ENCODE peak calls at places on chromosomes 3 and 15, in four cellular contexts. A, Q, S and D are unnamed samples.

GRCh38 chr3:94525039-94525438 is 462.2 kb downstream of the NSUN3 start:
- DNase-seq in A (no peak), Q (no peak), S (no peak), D (no peak)

GRCh38 chr15:76334438-76335004 is 2.1 kb upstream of the ISL2 start:
- DNase-seq in A (no peak), Q (no peak), S (no peak), D (no peak)

GRCh38 chr15:34753236-34753894 is 1.4 kb downstream of the GJD2 start:
- DNase-seq in A (no peak), Q (no peak), S (no peak), D (peak)

GRCh38 chr3:183215591-183216202 is 37.4 kb upstream of the B3GNT5 start:
- DNase-seq in A (no peak), Q (no peak), S (no peak), D (no peak)

GRCh38 chr3:66472313-66473134 is 28.3 kb downstream of the LRIG1 start:
- DNase-seq in A (no peak), Q (peak), S (no peak), D (no peak)

GRCh38 chr3:14200276-14200675 is 21.7 kb downstream of the LSM3 start:
- DNase-seq in A (no peak), Q (no peak), S (no peak), D (no peak)

GRCh38 chr15:46735115-46735514 is 982.2 kb upstream of the SEMA6D start:
- DNase-seq in A (no peak), Q (no peak), S (no peak), D (no peak)

GRCh38 chr15:94387854-94388441 is 156.6 kb downstream of the MCTP2 start:
- DNase-seq in A (no peak), Q (peak), S (no peak), D (no peak)

GRCh38 chr3:33233884-33234283 is 15.3 kb upstream of the SUSD5 start:
- DNase-seq in A (no peak), Q (no peak), S (no peak), D (no peak)
- TF ChIP-seq CTCF in A (no peak), Q (no peak), S (no peak), D (no peak)

GRCh38 chr15:96466548-96466947 is 136.0 kb downstream of the NR2F2 start:
- DNase-seq in A (no peak), Q (no peak), S (no peak), D (no peak)

GRCh38 chr15:96457852-96458251 is 127.4 kb downstream of the NR2F2 start:
- DNase-seq in A (no peak), Q (no peak), S (no peak), D (no peak)

GRCh38 chr15:96463376-96463775 is 132.9 kb downstream of the NR2F2 start:
- DNase-seq in A (no peak), Q (no peak), S (no peak), D (no peak)

GRCh38 chr15:96460106-96460505 is 129.6 kb downstream of the NR2F2 start:
- DNase-seq in A (no peak), Q (no peak), S (no peak), D (no peak)

GRCh38 chr15:96462768-96463167 is 132.3 kb downstream of the NR2F2 start:
- DNase-seq in A (no peak), Q (no peak), S (no peak), D (no peak)
- TF ChIP-seq CTCF in A (no peak), Q (no peak), S (no peak), D (no peak)

GRCh38 chr3:49339947-49340800 is at the start of gene USP4:
- DNase-seq in A (peak), Q (peak), S (peak), D (peak)
- TF ChIP-seq CTCF in A (peak), Q (no peak), S (peak), D (peak)

DNA sequence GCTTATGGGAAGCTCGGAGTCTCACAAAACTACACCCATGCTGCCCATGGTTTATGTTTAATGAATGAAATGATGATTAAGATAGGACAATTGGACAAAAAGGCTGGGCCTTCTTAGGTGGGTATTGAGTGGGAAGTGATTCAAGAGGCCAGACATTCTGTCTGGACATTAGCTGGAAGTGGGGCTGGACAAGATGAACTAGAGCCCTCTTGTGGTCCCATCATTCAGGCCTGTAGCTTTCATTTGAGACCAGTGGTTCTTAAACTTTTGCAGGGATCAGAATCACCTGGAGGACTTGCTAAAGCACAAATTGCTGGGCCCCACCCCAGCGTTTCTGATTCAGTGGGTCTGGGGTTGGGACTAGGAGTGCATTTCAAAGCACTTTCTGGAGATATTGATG is 290.4 kb upstream of the CTDSPL start:
- DNase-seq in A (no peak), Q (no peak), S (no peak), D (no peak)
- TF ChIP-seq CTCF in A (peak), Q (no peak), S (no peak), D (no peak)

DNA sequence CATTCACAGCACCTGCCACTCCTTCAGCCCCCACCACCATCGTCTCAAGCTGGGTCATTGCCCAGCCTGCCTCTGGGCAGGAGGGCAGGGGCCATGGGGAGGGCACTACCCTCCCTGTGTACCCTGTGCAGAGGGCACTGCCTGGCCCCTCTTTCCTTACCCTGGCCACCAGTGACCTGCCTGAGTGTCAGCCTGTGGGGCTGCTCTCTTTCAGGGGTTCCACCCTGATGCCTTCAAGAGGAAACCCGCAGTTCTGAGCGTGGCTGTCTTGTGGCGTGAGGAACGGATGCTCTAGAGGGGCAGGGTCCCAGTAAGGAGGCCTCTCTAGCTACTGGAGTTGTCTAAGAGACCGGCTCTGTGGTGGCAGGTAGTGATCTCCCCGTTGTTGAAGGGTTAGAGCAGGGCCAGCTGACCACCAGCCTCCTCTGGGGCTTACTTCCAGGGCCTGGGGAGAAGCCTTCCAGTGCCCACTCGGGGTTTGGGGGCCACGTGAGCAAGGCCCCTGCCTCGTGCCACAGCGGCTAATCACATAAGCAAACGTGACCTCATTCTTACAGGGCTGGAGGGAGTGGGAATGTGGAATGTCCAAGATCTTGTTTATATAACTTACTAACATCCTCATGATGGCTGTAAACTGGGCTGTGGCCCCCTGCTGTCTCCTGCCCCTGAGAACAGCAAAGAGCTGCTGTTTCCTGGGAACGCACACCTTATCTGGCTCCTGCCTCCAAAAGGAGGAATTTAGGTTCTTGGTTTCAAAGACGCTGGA is 31.4 kb upstream of the SEC13 start:
- DNase-seq in A (peak), Q (no peak), S (no peak), D (no peak)
- TF ChIP-seq CTCF in A (no peak), Q (no peak), S (no peak), D (no peak)

GRCh38 chr3:136612512-136612911 is 139.7 kb downstream of the STAG1 start:
- DNase-seq in A (no peak), Q (no peak), S (no peak), D (no peak)

GRCh38 chr3:136621628-136622027 is 130.6 kb downstream of the STAG1 start:
- DNase-seq in A (no peak), Q (no peak), S (no peak), D (no peak)

DNA sequence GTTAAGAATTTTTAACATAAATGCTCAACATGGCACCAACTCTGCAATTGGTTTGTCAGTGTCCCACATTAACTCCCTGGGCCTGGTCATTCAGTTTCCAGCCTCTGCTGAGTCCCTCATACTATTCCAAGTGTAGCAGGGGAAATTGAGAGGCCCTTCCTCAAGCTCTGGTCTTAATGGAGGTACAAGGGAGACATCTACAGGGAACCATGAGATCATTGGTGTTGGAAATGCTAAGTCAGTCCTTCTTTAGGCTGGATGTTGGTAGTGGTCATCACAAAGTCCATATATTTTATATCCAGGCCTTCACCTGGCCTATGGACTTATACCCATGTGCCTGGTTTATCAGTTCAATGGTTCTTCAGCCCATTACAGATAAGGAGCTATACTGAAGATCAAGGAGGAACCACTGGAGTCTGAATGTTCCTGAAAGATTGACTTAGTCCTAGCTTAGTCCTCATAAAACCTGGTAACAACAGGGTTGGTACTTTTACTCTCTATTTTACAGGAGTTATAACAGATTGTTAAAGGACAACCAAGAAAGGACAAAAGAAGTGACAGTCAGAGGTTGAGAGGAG is 135.0 kb downstream of the STAG1 start:
- DNase-seq in A (no peak), Q (no peak), S (no peak), D (no peak)
- TF ChIP-seq CTCF in A (no peak), Q (no peak), S (no peak), D (no peak)

DNA sequence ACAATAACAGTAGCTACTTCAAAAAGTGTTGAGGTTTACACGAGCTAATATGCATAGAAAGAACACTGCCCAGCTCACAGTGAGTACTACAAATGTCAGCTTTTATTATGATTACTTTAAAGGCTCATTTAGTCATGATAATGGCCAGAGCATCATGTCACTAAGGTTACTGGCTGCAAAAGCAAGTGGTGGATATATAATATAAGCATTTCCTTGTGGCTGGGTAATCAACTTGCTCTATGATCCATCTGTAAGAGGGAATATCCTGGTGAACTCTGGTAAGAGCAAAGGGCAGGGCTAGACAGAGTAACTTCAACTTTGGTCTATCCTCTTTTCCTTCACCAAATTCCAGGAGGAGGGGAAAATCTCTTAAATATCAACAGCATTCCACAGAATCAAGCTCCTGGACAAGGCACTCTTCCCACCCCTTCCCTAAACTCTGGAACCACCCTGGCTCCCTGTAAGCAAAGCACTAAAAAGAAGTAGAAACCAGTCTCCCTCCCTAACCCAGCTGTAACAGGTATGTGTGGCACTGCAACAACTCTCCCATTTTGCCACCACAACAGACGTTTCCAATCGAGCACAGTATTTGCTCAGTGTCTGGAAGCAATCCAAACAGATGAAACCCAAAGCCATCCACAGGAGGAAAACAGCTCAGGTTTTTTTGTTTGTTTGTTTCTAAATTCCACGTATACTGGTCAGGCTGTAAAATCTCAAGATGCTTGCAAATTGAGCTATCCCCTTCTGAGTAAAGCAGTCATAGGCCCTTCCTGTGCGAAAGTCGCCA is 13.4 kb downstream of the B4GALT4 start:
- DNase-seq in A (no peak), Q (no peak), S (no peak), D (no peak)
- TF ChIP-seq CTCF in A (no peak), Q (no peak), S (no peak), D (no peak)

GRCh38 chr3:4670352-4670751 is 177.2 kb downstream of the ITPR1 start:
- DNase-seq in A (no peak), Q (no peak), S (no peak), D (no peak)
- TF ChIP-seq CTCF in A (no peak), Q (no peak), S (no peak), D (peak)

DNA sequence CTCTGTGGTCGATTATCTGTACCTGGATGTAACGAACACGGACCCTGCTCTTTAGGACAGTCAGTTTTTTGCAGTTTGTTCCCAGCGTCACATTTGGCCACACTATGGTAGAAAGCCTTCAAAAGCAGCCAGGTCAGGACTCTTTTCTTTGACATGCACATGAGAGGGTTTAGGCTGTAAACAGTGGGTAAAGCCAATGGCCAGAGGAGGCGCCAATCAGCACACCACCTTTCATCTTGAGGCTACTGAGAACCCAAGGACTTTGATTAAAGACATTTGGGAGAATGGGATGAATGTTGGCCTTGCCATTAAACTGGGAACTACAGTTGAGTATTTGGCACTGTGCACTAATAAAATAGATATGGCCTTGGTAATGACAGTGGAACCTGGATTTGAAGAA is 225.9 kb downstream of the OXSM start:
- DNase-seq in A (no peak), Q (no peak), S (no peak), D (no peak)
- TF ChIP-seq CTCF in A (no peak), Q (no peak), S (no peak), D (no peak)

GRCh38 chr15:43776101-43776717 is 557 bp downstream of the ELL3 start:
- DNase-seq in A (no peak), Q (peak), S (no peak), D (no peak)

GRCh38 chr15:43776718-43777292 is at the start of gene ELL3:
- DNase-seq in A (peak), Q (peak), S (no peak), D (peak)

GRCh38 chr15:43777293-43777819 is 590 bp upstream of the ELL3 start:
- DNase-seq in A (peak), Q (no peak), S (peak), D (peak)

GRCh38 chr15:43774062-43774461 is 2.7 kb downstream of the ELL3 start:
- DNase-seq in A (no peak), Q (no peak), S (no peak), D (no peak)

DNA sequence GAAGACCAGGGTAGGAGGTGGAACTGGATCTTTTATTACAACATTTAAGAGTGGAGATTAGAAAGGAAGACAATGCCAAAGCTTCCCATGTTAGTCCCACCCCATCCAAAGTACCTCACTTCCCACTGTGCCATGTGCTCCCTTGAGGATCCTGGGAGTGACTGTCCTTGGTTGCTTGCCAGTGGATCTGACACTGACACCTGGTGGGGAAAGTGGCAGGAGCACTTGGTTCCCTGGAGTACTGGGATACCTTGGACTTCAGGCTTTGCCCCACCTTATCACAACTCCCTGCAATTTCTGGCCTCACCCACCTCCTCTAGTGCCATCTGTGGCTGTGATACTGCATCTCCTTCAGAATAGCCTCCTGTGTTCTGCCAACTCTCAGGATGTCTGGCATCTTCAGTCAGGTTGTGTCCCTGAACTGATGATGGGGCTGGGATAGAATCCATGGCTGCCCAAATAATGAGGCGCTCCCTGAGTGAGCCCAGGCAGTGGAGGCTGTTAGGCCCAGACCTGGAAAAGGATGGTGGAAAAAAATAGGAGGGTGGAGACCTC is 1.3 kb downstream of the ELL3 start:
- DNase-seq in A (no peak), Q (no peak), S (no peak), D (no peak)
- TF ChIP-seq CTCF in A (peak), Q (no peak), S (no peak), D (peak)